ENCODE peak calls at places on chromosomes 3 and 15, in ten cellular contexts. E is AG04450, U is BJ, Z is mammary epithelial cell, J is epithelial cell of proximal tubule, S is fibroblast of lung, R is AG10803, C is endothelial cell of umbilical vein, D is BE2C, T is HCT116. G is an unnamed sample.
A peak's percentile ranks its signal among the peaks of the same experiment; 100 is the strongest.

GRCh38 chr3:88863196-88863595 is 244.2 kb upstream of the EPHA3 start:
- DNase-seq in T (no peak), S (peak; percentile 73), D (no peak), E (no peak), J (no peak), C (no peak), U (no peak), R (no peak), Z (no peak), G (peak; percentile 14)

GRCh38 chr3:115325539-115325938 is 178.5 kb upstream of the ZBTB20 start:
- DNase-seq in J (no peak), T (no peak), Z (peak; percentile 39), C (peak; percentile 47), R (peak; percentile 41), E (peak; percentile 21), U (no peak), D (no peak), S (peak; percentile 61), G (no peak)

GRCh38 chr3:187025656-187026320 is 95.5 kb downstream of the ST6GAL1 start:
- DNase-seq in T (no peak), R (no peak), J (no peak), Z (no peak), C (no peak), E (no peak), U (no peak), D (peak; percentile 77), S (no peak), G (no peak)

GRCh38 chr3:63768415-63768814 is 50.7 kb upstream of the C3orf49 start:
- DNase-seq in R (no peak), J (no peak), Z (no peak), U (no peak), E (no peak), S (no peak), T (no peak), C (no peak), D (no peak), G (no peak)

GRCh38 chr3:43852066-43852465 is 161.3 kb downstream of the ABHD5 start:
- DNase-seq in U (peak; percentile 39), J (no peak), R (peak; percentile 86), Z (no peak), C (no peak), T (no peak), E (peak; percentile 48), D (no peak), S (peak; percentile 67), G (no peak)

GRCh38 chr3:13689373-13690265 is 140.7 kb downstream of the FBLN2 start:
- DNase-seq in S (no peak), Z (no peak), R (no peak), C (no peak), T (no peak), U (no peak), D (no peak), E (no peak), J (no peak), G (no peak)

GRCh38 chr3:50433954-50434353 is 69.5 kb downstream of the CACNA2D2 start:
- DNase-seq in R (no peak), J (no peak), U (no peak), Z (no peak), E (no peak), C (no peak), T (no peak), S (no peak), D (no peak), G (no peak)

GRCh38 chr3:29922990-29923746 is 642.3 kb downstream of the RBMS3 start:
- DNase-seq in J (peak; percentile 9), Z (peak; percentile 96), S (peak; percentile 92), R (peak; percentile 91), U (peak; percentile 79), E (peak; percentile 91), D (no peak), C (peak; percentile 85), T (peak; percentile 68), G (peak; percentile 14)

GRCh38 chr15:26352406-26352805 is 420.5 kb downstream of the GABRB3 start:
- DNase-seq in J (no peak), E (no peak), Z (no peak), U (no peak), R (no peak), S (no peak), T (no peak), C (no peak), D (no peak), G (no peak)

GRCh38 chr3:183619624-183620274 is 15.7 kb upstream of the KLHL24 start:
- DNase-seq in J (no peak), E (no peak), U (no peak), S (no peak), C (no peak), D (no peak), Z (no peak), R (no peak), T (no peak), G (no peak)

DNA sequence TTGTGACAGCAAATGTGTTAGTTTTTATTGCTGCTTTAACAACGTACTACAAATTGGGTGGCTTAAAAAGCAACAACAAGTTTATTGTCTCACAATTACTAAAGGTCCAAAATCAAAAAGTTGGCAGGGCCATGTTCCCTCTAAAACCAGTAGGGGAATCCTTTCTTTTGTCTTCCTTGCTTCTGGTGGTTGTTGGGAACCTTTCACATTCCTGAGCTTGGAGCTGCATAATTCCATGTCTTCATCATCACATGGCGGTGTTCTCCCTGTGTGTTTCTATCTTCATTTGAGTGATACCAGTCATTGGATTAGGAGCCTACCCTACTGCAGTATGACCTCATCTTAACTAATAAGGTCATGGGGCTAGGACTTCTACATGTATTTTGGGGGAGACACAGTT is 7.4 kb downstream of the SPRED1 start:
- DNase-seq in J (no peak), S (peak; percentile 69), U (no peak), T (no peak), E (no peak), C (no peak), Z (no peak), D (no peak), R (peak; percentile 50), G (no peak)
- TF ChIP-seq CTCF in J (no peak), S (no peak), U (peak; percentile 9), T (no peak), E (peak; percentile 18), C (no peak), Z (no peak), D (no peak), R (peak; percentile 28), G (peak; percentile 36)

DNA sequence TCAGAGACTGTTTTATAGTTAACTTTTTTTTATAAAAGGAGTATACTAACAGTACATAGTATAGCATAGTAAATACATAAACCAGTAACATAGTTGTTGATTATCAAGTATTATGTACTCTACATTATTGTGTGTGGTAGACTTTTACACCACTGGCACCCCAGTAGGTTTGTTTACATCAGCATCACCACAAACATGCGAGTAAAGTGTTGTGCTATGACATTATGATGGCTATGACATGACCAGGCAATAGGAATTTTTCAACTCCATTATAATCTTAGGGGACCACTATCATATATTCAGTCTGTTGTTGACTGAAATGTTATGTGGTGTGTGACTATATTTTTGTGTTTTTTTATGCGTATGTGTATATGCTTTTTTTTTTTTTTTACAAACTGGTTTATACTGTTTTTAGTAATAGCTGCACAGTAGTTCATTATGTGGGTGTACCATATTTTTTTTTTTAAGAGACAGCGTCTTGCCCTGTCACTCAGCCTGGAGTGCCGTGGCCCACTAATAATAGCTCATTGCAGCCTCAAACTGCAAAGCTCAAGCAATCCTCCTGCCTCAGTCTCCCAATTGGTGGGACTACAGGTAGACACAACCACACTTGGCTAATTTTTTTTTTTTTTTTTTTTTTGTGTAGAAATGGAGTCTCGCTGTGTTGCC is 1.9 kb downstream of the CAPN7 start:
- DNase-seq in S (peak; percentile 12), U (no peak), E (no peak), D (no peak), C (peak; percentile 3), J (no peak), Z (no peak), T (no peak), R (peak; percentile 19), G (no peak)
- H3K4me3 ChIP-seq in S (peak overlapping the region; percentile 92), U (peak overlapping the region; percentile 60), E (peak overlapping the region; percentile 92), D (no peak overlapping the region), C (peak overlapping the region; percentile 21), J (peak overlapping the region; percentile 95), Z (peak overlapping the region; percentile 93), T (peak overlapping the region; percentile 92), R (peak overlapping the region; percentile 75), G (peak overlapping the region; percentile 86)

GRCh38 chr3:190380184-190380583 is 7.8 kb upstream of the CLDN16 start:
- DNase-seq in Z (no peak), E (no peak), J (no peak), C (no peak), R (no peak), D (no peak), U (no peak), S (no peak), T (no peak), G (no peak)

GRCh38 chr3:190375250-190375649 is 12.7 kb upstream of the CLDN16 start:
- DNase-seq in R (no peak), E (no peak), J (no peak), U (no peak), D (no peak), Z (peak; percentile 42), S (no peak), T (no peak), C (no peak), G (no peak)

GRCh38 chr3:190378240-190378891 is 9.6 kb upstream of the CLDN16 start:
- DNase-seq in D (no peak), Z (peak; percentile 99), R (peak; percentile 85), T (no peak), S (peak; percentile 97), U (no peak), E (peak; percentile 69), C (no peak), J (peak; percentile 94), G (peak; percentile 51)

GRCh38 chr3:190371152-190371551 is 16.8 kb upstream of the CLDN16 start:
- DNase-seq in D (no peak), C (no peak), S (no peak), U (no peak), T (no peak), J (no peak), E (no peak), Z (peak; percentile 68), R (no peak), G (no peak)

DNA sequence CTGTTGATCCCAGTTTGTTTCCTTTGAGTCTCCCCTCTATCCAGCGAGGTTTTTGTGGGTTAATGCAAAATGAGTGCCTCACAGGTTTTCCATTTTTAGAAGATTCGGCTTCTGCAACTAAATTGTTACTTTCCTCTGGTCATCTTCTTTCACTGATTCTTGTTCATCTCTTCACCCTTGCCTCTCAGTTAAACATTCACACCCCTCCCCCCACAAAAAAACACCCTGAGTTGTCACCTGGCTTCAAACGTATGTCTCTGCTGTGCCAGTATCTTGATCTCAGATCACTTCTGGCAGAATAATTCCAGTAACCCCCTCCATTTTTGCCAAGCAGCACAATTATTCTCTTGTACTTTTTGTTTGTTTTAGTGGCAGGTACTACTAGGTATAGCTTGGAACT is 12.3 kb upstream of the CLDN16 start:
- DNase-seq in J (no peak), S (no peak), R (no peak), D (no peak), T (no peak), U (no peak), Z (no peak), C (no peak), E (no peak), G (no peak)
- TF ChIP-seq CTCF in J (no peak), S (no peak), R (no peak), D (no peak), T (no peak), U (no peak), Z (no peak), C (no peak), E (no peak), G (no peak)

DNA sequence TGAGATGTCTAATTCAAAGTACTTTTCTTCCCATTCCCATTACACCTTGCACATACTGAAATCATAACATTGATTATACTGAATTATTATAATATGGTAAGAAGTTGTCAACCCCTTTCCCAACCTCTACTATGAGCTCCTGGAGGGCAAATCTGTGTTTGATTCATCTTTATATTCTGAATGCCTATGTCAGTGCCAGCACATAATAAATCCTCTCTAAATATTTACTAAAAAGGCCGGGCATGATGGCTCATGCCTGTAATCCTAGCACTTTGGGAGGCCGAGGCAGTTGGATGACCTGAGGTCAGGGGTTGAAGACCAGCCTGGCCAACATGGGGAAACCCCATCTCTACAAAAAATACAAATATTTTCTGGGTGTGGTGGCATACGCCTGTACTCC is 392.5 kb upstream of the CADM2 start:
- DNase-seq in J (no peak), U (no peak), S (no peak), E (no peak), D (no peak), Z (no peak), T (no peak), R (no peak), C (no peak), G (no peak)
- H3K4me3 ChIP-seq in J (no peak overlapping the region), U (no peak overlapping the region), S (no peak overlapping the region), E (no peak overlapping the region), D (no peak overlapping the region), Z (no peak overlapping the region), T (no peak overlapping the region), R (no peak overlapping the region), C (no peak overlapping the region), G (no peak overlapping the region)